ENCODE peak calls at places on chromosomes 6 and 20, in nine cellular contexts. I is neuronal stem cell, E is right atrium auricular region, C is cardiac muscle cell, L is upper lobe of right lung, U is left ventricle myocardium inferior, B is fibroblast of lung, Y is NT2/D1, K is transverse colon. F is an unnamed sample. For H3K4me1, the result is how much of the 10 kb centered on the place peaks cover.

GRCh38 chr6:11536795-11537194 is 754 bp upstream of the TMEM170B start:
- DNase-seq in B (no peak), I (peak), L (no peak), K (peak), C (peak), Y (no peak), U (no peak), E (no peak), F (no peak)

GRCh38 chr20:48192109-48192508 is 406.8 kb upstream of the SULF2 start:
- DNase-seq in K (peak), Y (no peak), E (no peak), C (no peak), B (no peak), I (no peak), U (no peak), L (no peak), F (no peak)

GRCh38 chr6:48135352-48136084 is 24.5 kb upstream of the PTCHD4 start:
- DNase-seq in K (no peak), U (no peak), Y (no peak), E (no peak), I (no peak), L (no peak), C (no peak), B (peak), F (no peak)

GRCh38 chr20:49635171-49635570 is 67.2 kb upstream of the PTGIS start:
- DNase-seq in Y (no peak), U (peak), C (peak), L (no peak), B (no peak), I (no peak), E (no peak), K (peak), F (no peak)

GRCh38 chr6:28817808-28818145 is 106.0 kb downstream of the TRIM27 start:
- DNase-seq in I (no peak), E (no peak), U (no peak), B (no peak), C (no peak), K (no peak), Y (no peak), L (no peak), F (peak)

GRCh38 chr6:33613794-33614166 is 7.3 kb upstream of the ITPR3 start:
- DNase-seq in Y (no peak), U (no peak), B (peak), I (no peak), C (no peak), K (peak), E (no peak), L (no peak), F (no peak)

GRCh38 chr6:134446228-134446848 is 128.4 kb upstream of the SGK1 start:
- DNase-seq in I (no peak), Y (no peak), K (no peak), U (no peak), B (peak), L (no peak), C (no peak), E (no peak), F (no peak)

GRCh38 chr6:53347921-53348435 is 772 bp downstream of the ELOVL5 start:
- DNase-seq in E (peak), L (peak), C (peak), U (peak), B (peak), Y (no peak), I (peak), K (peak), F (peak)

GRCh38 chr6:3929281-3929798 is 80.2 kb downstream of the FAM50B start:
- DNase-seq in U (no peak), K (no peak), I (no peak), B (peak), E (no peak), Y (no peak), L (no peak), C (no peak), F (no peak)

GRCh38 chr6:21666788-21667681 is 73.5 kb downstream of the SOX4 start:
- DNase-seq in L (no peak), E (no peak), C (no peak), K (peak), Y (no peak), I (peak), U (no peak), B (peak), F (peak)

GRCh38 chr6:21665436-21666199 is 72.1 kb downstream of the SOX4 start:
- DNase-seq in I (peak), L (no peak), U (no peak), E (no peak), Y (no peak), C (no peak), B (peak), K (no peak), F (no peak)

GRCh38 chr6:21665101-21665435 is 71.5 kb downstream of the SOX4 start:
- DNase-seq in U (no peak), K (no peak), E (no peak), L (no peak), I (peak), C (no peak), Y (no peak), B (peak), F (no peak)

GRCh38 chr6:21666200-21666671 is 72.7 kb downstream of the SOX4 start:
- DNase-seq in U (peak), E (no peak), L (no peak), B (peak), I (peak), C (no peak), Y (peak), K (peak), F (peak)

DNA sequence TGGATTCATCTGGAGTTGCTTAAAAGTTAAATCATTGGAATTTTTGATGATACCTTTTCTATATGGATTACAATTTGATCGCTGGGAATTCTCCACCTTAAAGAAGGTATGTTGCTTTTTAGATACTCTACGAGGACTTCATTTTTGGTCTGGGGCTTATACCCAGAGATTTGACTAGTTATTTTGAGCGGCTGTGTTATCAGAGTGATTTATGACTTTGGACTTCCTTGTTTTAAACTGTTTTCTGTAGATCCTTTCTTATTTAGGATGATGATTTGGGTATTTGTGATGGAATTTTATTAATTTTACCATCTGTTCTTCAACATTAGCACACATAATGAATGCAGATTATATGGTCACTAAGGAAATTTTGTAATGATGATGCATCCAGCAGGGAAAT is 75.2 kb downstream of the SOX4 start:
- DNase-seq in Y (no peak), I (no peak), L (no peak), E (no peak), B (no peak), C (no peak), K (no peak), U (no peak), F (no peak)
- H3K4me3 ChIP-seq in Y (no peak), I (peak), L (no peak), E (no peak), B (no peak), C (no peak), K (no peak), U (no peak), F (no peak)

GRCh38 chr20:56590888-56591287 is 38.2 kb upstream of the TFAP2C start:
- DNase-seq in C (no peak), E (no peak), B (no peak), I (no peak), L (no peak), U (no peak), Y (no peak), K (no peak), F (no peak)

GRCh38 chr20:56589633-56590032 is 39.5 kb upstream of the TFAP2C start:
- DNase-seq in L (no peak), U (no peak), K (no peak), E (no peak), C (no peak), Y (no peak), B (no peak), I (no peak), F (no peak)

GRCh38 chr20:56587307-56588108 is 41.6 kb upstream of the TFAP2C start:
- DNase-seq in E (no peak), C (no peak), L (no peak), K (no peak), I (no peak), Y (no peak), U (no peak), B (no peak), F (peak)

GRCh38 chr20:56592211-56592610 is 36.9 kb upstream of the TFAP2C start:
- DNase-seq in I (no peak), K (no peak), C (no peak), Y (no peak), U (no peak), L (no peak), E (no peak), B (no peak), F (no peak)

GRCh38 chr20:56588996-56589395 is 40.1 kb upstream of the TFAP2C start:
- DNase-seq in I (no peak), E (no peak), U (no peak), K (no peak), C (no peak), L (no peak), Y (no peak), B (no peak), F (no peak)
- H3K4me1 ChIP-seq in I (under half), E (under half), U (under half), K (under half), C (under half), L (under half), Y (under half), B (under half), F (under half)

DNA sequence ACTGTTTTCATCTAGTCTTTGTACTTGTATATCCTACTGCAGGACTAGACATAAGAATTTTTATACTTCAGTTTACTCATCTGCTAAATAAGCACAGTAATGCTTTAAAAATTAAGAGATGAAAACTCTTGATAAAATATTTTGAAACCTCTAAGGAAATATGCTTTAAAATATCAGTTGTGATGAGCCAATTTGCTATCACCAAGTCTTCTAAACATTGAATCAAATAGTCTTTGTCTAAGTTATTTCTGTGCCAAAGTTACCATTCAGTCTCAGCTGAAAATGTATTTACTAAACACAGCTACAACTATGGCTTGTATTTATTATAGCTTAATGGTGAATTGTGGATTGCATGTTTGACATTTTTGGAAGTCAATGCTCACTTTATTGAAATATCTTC is 46.2 kb upstream of the RFPL4B start:
- DNase-seq in I (no peak), B (no peak), U (no peak), L (no peak), E (no peak), K (no peak), Y (no peak), C (no peak), F (no peak)
- H3K4me3 ChIP-seq in I (no peak), B (no peak), U (no peak), L (no peak), E (no peak), K (no peak), Y (no peak), C (no peak), F (no peak)

DNA sequence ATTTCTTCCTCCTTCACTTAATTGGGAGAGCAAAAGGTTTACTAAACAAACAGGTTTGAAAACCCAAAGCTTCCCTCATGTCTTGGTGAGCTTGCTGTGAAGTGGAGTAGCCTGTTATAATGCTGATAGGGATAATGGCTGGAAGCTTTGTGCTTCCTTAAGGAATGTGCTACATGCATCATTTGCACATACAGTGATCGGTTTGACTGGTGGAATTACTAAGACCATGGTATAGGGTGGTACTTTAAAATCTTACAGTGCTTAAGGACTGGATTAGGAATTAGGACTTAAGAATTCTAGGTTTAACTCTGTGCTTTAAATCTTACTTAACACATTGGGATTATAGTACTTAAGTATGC is 75.7 kb downstream of the ARID1B start:
- DNase-seq in U (no peak), K (no peak), C (peak), B (no peak), Y (peak), L (no peak), I (no peak), E (no peak), F (peak)
- H3K4me1 ChIP-seq in U (half or more), K (half or more), C (half or more), B (under half), Y (under half), L (under half), I (under half), E (under half), F (half or more)

DNA sequence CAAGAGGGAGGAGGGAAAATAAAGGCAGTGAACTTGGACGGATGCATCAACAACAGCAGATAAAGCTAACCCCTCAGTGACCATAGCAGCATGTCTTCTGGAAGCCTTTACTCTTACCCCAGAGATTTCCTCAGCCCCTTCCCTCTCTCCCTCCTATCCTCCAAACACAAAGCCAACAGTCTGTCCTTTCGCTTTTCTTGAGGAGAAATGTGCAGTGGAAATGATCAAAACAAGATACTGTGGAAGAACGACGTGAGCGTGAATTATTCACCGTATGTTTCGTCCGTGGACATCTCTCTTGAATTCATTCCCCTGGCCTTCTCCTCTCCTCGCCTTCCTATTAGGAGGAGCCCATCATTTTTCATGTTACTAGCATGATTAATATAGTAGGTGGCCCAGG is 8.5 kb downstream of the NRN1 start:
- DNase-seq in K (no peak), L (no peak), U (no peak), Y (no peak), B (no peak), E (no peak), I (no peak), C (no peak), F (no peak)
- H3K4me3 ChIP-seq in K (no peak), L (no peak), U (peak), Y (no peak), B (no peak), E (no peak), I (no peak), C (no peak), F (no peak)

GRCh38 chr6:157226026-157226639 is 97.2 kb downstream of the TMEM242 start:
- DNase-seq in B (peak), I (no peak), K (no peak), Y (no peak), E (peak), C (no peak), U (no peak), L (no peak), F (no peak)
- H3K4me1 ChIP-seq in B (under half), I (under half), K (under half), Y (under half), E (under half), C (under half), U (under half), L (under half), F (under half)

GRCh38 chr6:155142902-155143609 is 120.8 kb upstream of the CLDN20 start:
- DNase-seq in L (no peak), Y (no peak), C (no peak), B (no peak), K (no peak), E (no peak), I (no peak), U (no peak), F (no peak)
- H3K4me3 ChIP-seq in L (peak), Y (no peak), C (no peak), B (peak), K (no peak), E (peak), I (no peak), U (peak), F (no peak)

DNA sequence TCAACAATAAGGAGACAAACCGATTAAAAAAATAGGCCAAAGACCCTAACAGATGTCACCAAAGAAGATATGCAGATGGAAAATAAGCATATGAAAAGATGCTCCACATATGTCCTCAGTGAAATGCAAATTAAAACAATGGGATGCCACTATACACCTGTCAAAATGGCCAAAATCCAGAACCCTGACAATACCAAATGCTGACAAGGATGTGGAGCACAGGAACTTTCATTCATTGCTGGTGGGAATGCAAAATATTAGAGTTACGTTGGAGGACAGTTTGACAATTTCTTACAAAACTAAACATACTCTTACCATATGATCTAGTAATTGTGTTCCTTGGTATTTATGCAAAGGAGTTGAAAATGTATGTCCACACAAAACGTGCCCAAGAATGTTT is 1.8 kb upstream of the ZNF184 start:
- DNase-seq in Y (no peak), B (no peak), E (no peak), K (no peak), L (no peak), I (no peak), U (no peak), C (no peak), F (no peak)
- H3K4me1 ChIP-seq in Y (under half), B (under half), E (under half), K (under half), L (under half), I (under half), U (half or more), C (under half), F (under half)

GRCh38 chr20:34675993-34676641 is 775 bp downstream of the PIGU start:
- DNase-seq in Y (peak), B (no peak), L (no peak), U (no peak), E (no peak), I (no peak), C (no peak), K (no peak), F (no peak)
- H3K4me3 ChIP-seq in Y (peak), B (peak), L (peak), U (peak), E (peak), I (peak), C (peak), K (peak), F (peak)

F was measured in HAP-1.